ENCODE peak calls at places on chromosomes 13 and 19, in ten cellular contexts. Y is colonic mucosa; Z is CD4-positive, alpha-beta memory T cell; F is esophagus squamous epithelium; T is tibial nerve; Q is effector memory CD4-positive, alpha-beta T cell; K is neural progenitor cell; E is left lung; D is DND-41; P is body of pancreas. X is an unnamed sample.

GRCh38 chr13:96824110-96824509 is 170.2 kb downstream of the OXGR1 start:
- DNase-seq in Y (no peak), Z (no peak), F (no peak), T (no peak), Q (no peak), K (no peak), E (no peak), D (no peak), P (no peak), X (no peak)

GRCh38 chr19:10625003-10625761 is at the start of gene SLC44A2:
- DNase-seq in Y (peak; percentile 97), Z (no peak), F (no peak), T (peak; percentile 61), Q (no peak), K (peak; percentile 94), E (peak; percentile 87), D (no peak), P (peak; percentile 95), X (peak; percentile 93)

GRCh38 chr19:54691582-54692293 is 29.0 kb downstream of the LILRB4 start:
- DNase-seq in Y (no peak), Z (no peak), F (no peak), T (no peak), Q (no peak), K (no peak), E (no peak), D (no peak), P (no peak), X (no peak)

GRCh38 chr13:31756346-31756745 is 17.0 kb downstream of the RXFP2 start:
- DNase-seq in Y (no peak), Z (no peak), F (no peak), T (no peak), Q (no peak), K (no peak), E (no peak), D (no peak), P (no peak), X (peak; percentile 31)

GRCh38 chr13:95552539-95553270 is at the start of gene CLDN10:
- DNase-seq in Y (peak; percentile 19), Z (no peak), F (no peak), T (no peak), Q (no peak), K (peak; percentile 87), E (no peak), D (no peak), P (peak; percentile 82), X (no peak)

GRCh38 chr13:69720278-69720983 is 387.2 kb upstream of the ATXN8OS start:
- DNase-seq in Y (peak; percentile 34), Z (no peak), F (no peak), T (no peak), Q (no peak), K (no peak), E (no peak), D (no peak), P (no peak), X (no peak)

GRCh38 chr13:81017525-81018152 is 676.7 kb upstream of the SPRY2 start:
- DNase-seq in Y (no peak), Z (no peak), F (no peak), T (no peak), Q (no peak), K (peak; percentile 70), E (no peak), D (no peak), P (no peak), X (no peak)

GRCh38 chr13:42119091-42119490 is 70.6 kb downstream of the DGKH start:
- DNase-seq in Y (no peak), Z (no peak), F (no peak), T (no peak), Q (no peak), K (no peak), E (no peak), D (no peak), P (no peak), X (no peak)

GRCh38 chr13:25421602-25422001 is 49.8 kb downstream of the ATP8A2 start:
- DNase-seq in Y (no peak), Z (no peak), F (no peak), T (no peak), Q (no peak), K (no peak), E (no peak), D (no peak), P (no peak), X (no peak)

GRCh38 chr19:38273499-38273898 is 9.1 kb downstream of the SPINT2 start:
- DNase-seq in Y (peak; percentile 92), Z (no peak), F (no peak), T (no peak), Q (no peak), K (no peak), E (no peak), D (no peak), P (peak; percentile 41), X (no peak)

GRCh38 chr19:5214371-5214770 is 126.2 kb downstream of the PTPRS start:
- DNase-seq in Y (no peak), Z (no peak), F (no peak), T (no peak), Q (no peak), K (no peak), E (no peak), D (no peak), P (no peak), X (no peak)
- H3K27me3 ChIP-seq in Y (no peaks in the 10 kb centered on the region), Z (no peaks in the 10 kb centered on the region), F (no peaks in the 10 kb centered on the region), T (no peaks in the 10 kb centered on the region), Q (no peaks in the 10 kb centered on the region), K (no peaks in the 10 kb centered on the region), E (no peaks in the 10 kb centered on the region), D (no peaks in the 10 kb centered on the region), P (no peaks in the 10 kb centered on the region), X (no peaks in the 10 kb centered on the region)

GRCh38 chr19:1747285-1748114 is 5.8 kb upstream of the ONECUT3 start:
- DNase-seq in Y (peak; percentile 21), Z (no peak), F (no peak), T (no peak), Q (peak; percentile 8), K (peak; percentile 53), E (no peak), D (no peak), P (peak; percentile 25), X (no peak)
- H3K27me3 ChIP-seq in Y (peaks cover 67% of the 10 kb centered on the region), Z (peaks cover 66% of the 10 kb centered on the region), F (peaks cover 68% of the 10 kb centered on the region), T (no peaks in the 10 kb centered on the region), Q (peaks cover 69% of the 10 kb centered on the region), K (peaks cover 98% of the 10 kb centered on the region), E (peaks cover 71% of the 10 kb centered on the region), D (peaks cover 3% of the 10 kb centered on the region), P (no peaks in the 10 kb centered on the region), X (peaks cover 60% of the 10 kb centered on the region)

GRCh38 chr13:27833206-27833605 is 40.9 kb downstream of the GSX1 start:
- DNase-seq in Y (no peak), Z (no peak), F (no peak), T (no peak), Q (no peak), K (no peak), E (no peak), D (no peak), P (no peak), X (no peak)

GRCh38 chr13:27834095-27834494 is 41.8 kb downstream of the GSX1 start:
- DNase-seq in Y (no peak), Z (no peak), F (no peak), T (no peak), Q (no peak), K (no peak), E (no peak), D (no peak), P (no peak), X (peak; percentile 56)

GRCh38 chr13:27826379-27827353 is 34.4 kb downstream of the GSX1 start:
- DNase-seq in Y (peak; percentile 86), Z (peak; percentile 56), F (no peak), T (peak; percentile 77), Q (peak; percentile 27), K (peak; percentile 92), E (peak; percentile 77), D (peak; percentile 83), P (peak; percentile 87), X (peak; percentile 89)

GRCh38 chr13:27827646-27828045 is 35.4 kb downstream of the GSX1 start:
- DNase-seq in Y (no peak), Z (no peak), F (no peak), T (no peak), Q (no peak), K (no peak), E (no peak), D (no peak), P (no peak), X (no peak)

GRCh38 chr13:27830010-27830409 is 37.7 kb downstream of the GSX1 start:
- DNase-seq in Y (peak; percentile 67), Z (peak; percentile 52), F (no peak), T (peak; percentile 23), Q (peak; percentile 13), K (peak; percentile 88), E (peak; percentile 43), D (peak; percentile 46), P (peak; percentile 66), X (peak; percentile 69)
- H3K27me3 ChIP-seq in Y (peaks cover 1% of the 10 kb centered on the region), Z (peaks cover 12% of the 10 kb centered on the region), F (peaks cover 6% of the 10 kb centered on the region), T (no peaks in the 10 kb centered on the region), Q (no peaks in the 10 kb centered on the region), K (peaks cover 100% of the 10 kb centered on the region), E (peaks cover 17% of the 10 kb centered on the region), D (peaks cover 7% of the 10 kb centered on the region), P (no peaks in the 10 kb centered on the region), X (peaks cover 29% of the 10 kb centered on the region)

GRCh38 chr19:17871878-17872250 is at the start of gene SLC5A5:
- DNase-seq in Y (no peak), Z (no peak), F (no peak), T (no peak), Q (no peak), K (peak; percentile 45), E (no peak), D (no peak), P (no peak), X (peak; percentile 71)

GRCh38 chr19:17872251-17873001 is 681 bp downstream of the SLC5A5 start:
- DNase-seq in Y (no peak), Z (no peak), F (no peak), T (no peak), Q (no peak), K (no peak), E (no peak), D (no peak), P (no peak), X (no peak)

GRCh38 chr19:17873661-17874422 is 2.1 kb downstream of the SLC5A5 start:
- DNase-seq in Y (peak; percentile 60), Z (peak; percentile 62), F (no peak), T (no peak), Q (peak; percentile 45), K (peak; percentile 94), E (no peak), D (no peak), P (no peak), X (no peak)

GRCh38 chr19:17877696-17878095 is 6.0 kb downstream of the SLC5A5 start:
- DNase-seq in Y (no peak), Z (no peak), F (no peak), T (no peak), Q (no peak), K (no peak), E (no peak), D (no peak), P (no peak), X (no peak)

DNA sequence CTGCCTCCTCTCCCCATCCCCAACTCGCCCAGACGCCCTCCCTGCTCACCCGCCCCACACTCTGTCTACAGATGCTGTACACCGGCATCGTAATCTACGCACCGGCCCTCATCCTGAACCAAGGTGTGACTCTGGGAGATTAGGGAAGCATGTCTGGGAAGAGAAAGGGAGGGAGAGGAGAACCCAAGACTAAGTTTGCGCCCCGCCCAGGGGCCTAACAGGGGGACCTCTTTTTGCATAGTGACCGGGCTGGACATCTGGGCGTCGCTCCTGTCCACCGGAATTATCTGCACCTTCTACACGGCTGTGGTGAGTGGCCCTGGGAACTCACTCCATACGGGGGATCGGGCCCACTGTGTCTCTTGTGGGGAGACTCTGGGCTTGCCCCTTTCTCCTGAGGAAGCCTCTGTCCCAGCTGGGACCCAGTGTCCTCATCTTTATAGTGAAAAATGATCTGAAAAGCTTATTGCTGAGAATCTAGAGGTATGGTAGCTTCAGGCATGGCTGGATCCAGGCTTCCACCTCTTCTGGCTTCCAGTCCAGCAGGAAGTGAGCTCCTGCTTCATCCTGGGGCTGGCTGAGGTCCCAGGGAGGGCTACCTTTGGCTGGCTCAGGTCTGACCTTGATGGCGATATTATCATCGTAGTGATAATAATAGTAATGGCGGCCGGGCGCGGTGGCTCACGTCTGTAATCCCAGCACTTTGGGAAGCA is 2.8 kb downstream of the SLC5A5 start:
- DNase-seq in Y (no peak), Z (no peak), F (no peak), T (no peak), Q (no peak), K (no peak), E (no peak), D (no peak), P (no peak), X (no peak)
- H3K27me3 ChIP-seq in Y (peaks cover 35% of the 10 kb centered on the region), Z (no peaks in the 10 kb centered on the region), F (peaks cover 36% of the 10 kb centered on the region), T (no peaks in the 10 kb centered on the region), Q (no peaks in the 10 kb centered on the region), K (peaks cover 44% of the 10 kb centered on the region), E (peaks cover 56% of the 10 kb centered on the region), D (no peaks in the 10 kb centered on the region), P (no peaks in the 10 kb centered on the region), X (peaks cover 19% of the 10 kb centered on the region)